ENCODE peak calls at places on chromosome 14, in six cellular contexts. One of them, this sample, is unnamed.

GRCh38 chr14:86796221-86797074 is 1196.5 kb downstream of the GALC start:
- DNase-seq in foreskin keratinocyte: no peak
- DNase-seq in neural crest cell: no peak
- DNase-seq in Calu3: no peak
- DNase-seq in transverse colon: no peak
- DNase-seq in astrocyte of the cerebellum: no peak
- DNase-seq in this sample: no peak

GRCh38 chr14:105167303-105168092 is 1.1 kb downstream of the JAG2 start:
- DNase-seq in transverse colon: peak; percentile 26
- DNase-seq in astrocyte of the cerebellum: no peak
- DNase-seq in foreskin keratinocyte: no peak
- DNase-seq in Calu3: peak; percentile 27
- DNase-seq in neural crest cell: no peak
- DNase-seq in this sample: no peak

GRCh38 chr14:86521032-86521730 is 991.2 kb downstream of the FLRT2 start:
- DNase-seq in foreskin keratinocyte: no peak
- DNase-seq in Calu3: no peak
- DNase-seq in neural crest cell: no peak
- DNase-seq in transverse colon: no peak
- DNase-seq in astrocyte of the cerebellum: no peak
- DNase-seq in this sample: no peak

GRCh38 chr14:64412237-64412636 is 24.1 kb downstream of the MTHFD1 start:
- DNase-seq in neural crest cell: no peak
- DNase-seq in astrocyte of the cerebellum: no peak
- DNase-seq in foreskin keratinocyte: no peak
- DNase-seq in Calu3: no peak
- DNase-seq in transverse colon: no peak
- DNase-seq in this sample: no peak

GRCh38 chr14:99460793-99461192 is 19.9 kb downstream of the SETD3 start:
- DNase-seq in Calu3: no peak
- DNase-seq in transverse colon: no peak
- DNase-seq in astrocyte of the cerebellum: no peak
- DNase-seq in foreskin keratinocyte: peak; percentile 81
- DNase-seq in neural crest cell: no peak
- DNase-seq in this sample: no peak

GRCh38 chr14:99186956-99187690 is 84.9 kb downstream of the BCL11B start:
- DNase-seq in neural crest cell: no peak
- DNase-seq in foreskin keratinocyte: no peak
- DNase-seq in transverse colon: no peak
- DNase-seq in astrocyte of the cerebellum: no peak
- DNase-seq in Calu3: no peak
- DNase-seq in this sample: no peak

GRCh38 chr14:22225526-22226133 is 363.4 kb downstream of the DAD1 start:
- DNase-seq in astrocyte of the cerebellum: peak; percentile 15
- DNase-seq in foreskin keratinocyte: peak; percentile 74
- DNase-seq in neural crest cell: no peak
- DNase-seq in transverse colon: no peak
- DNase-seq in Calu3: no peak
- DNase-seq in this sample: no peak

GRCh38 chr14:64736271-64737131 is 32.3 kb downstream of the PLEKHG3 start:
- DNase-seq in astrocyte of the cerebellum: no peak
- DNase-seq in Calu3: no peak
- DNase-seq in neural crest cell: no peak
- DNase-seq in foreskin keratinocyte: no peak
- DNase-seq in transverse colon: peak; percentile 76
- DNase-seq in this sample: peak; percentile 88

GRCh38 chr14:34502826-34503225 is 36.7 kb downstream of the EAPP start:
- DNase-seq in Calu3: no peak
- DNase-seq in transverse colon: no peak
- DNase-seq in astrocyte of the cerebellum: no peak
- DNase-seq in neural crest cell: no peak
- DNase-seq in foreskin keratinocyte: no peak
- DNase-seq in this sample: no peak

GRCh38 chr14:59918824-59919581 is 941 bp upstream of the LRRC9 start:
- DNase-seq in Calu3: no peak
- DNase-seq in astrocyte of the cerebellum: peak; percentile 50
- DNase-seq in transverse colon: peak; percentile 12
- DNase-seq in neural crest cell: no peak
- DNase-seq in foreskin keratinocyte: no peak
- DNase-seq in this sample: no peak

GRCh38 chr14:70707138-70708038 is 65.7 kb downstream of the TTC9 start:
- DNase-seq in transverse colon: no peak
- DNase-seq in Calu3: peak; percentile 81
- DNase-seq in astrocyte of the cerebellum: peak; percentile 85
- DNase-seq in neural crest cell: no peak
- DNase-seq in foreskin keratinocyte: peak; percentile 62
- DNase-seq in this sample: no peak

GRCh38 chr14:39005044-39005736 is 97.8 kb downstream of the SEC23A start:
- DNase-seq in neural crest cell: no peak
- DNase-seq in Calu3: no peak
- DNase-seq in foreskin keratinocyte: no peak
- DNase-seq in astrocyte of the cerebellum: no peak
- DNase-seq in transverse colon: peak; percentile 13
- DNase-seq in this sample: no peak

GRCh38 chr14:86450075-86450474 is 920.1 kb downstream of the FLRT2 start:
- DNase-seq in neural crest cell: no peak
- DNase-seq in foreskin keratinocyte: no peak
- DNase-seq in astrocyte of the cerebellum: no peak
- DNase-seq in transverse colon: no peak
- DNase-seq in Calu3: no peak
- DNase-seq in this sample: no peak

GRCh38 chr14:42715316-42715715 is 1108.6 kb downstream of the LRFN5 start:
- DNase-seq in neural crest cell: no peak
- DNase-seq in foreskin keratinocyte: peak; percentile 23
- DNase-seq in transverse colon: no peak
- DNase-seq in astrocyte of the cerebellum: no peak
- DNase-seq in Calu3: no peak
- DNase-seq in this sample: no peak

GRCh38 chr14:97692084-97692483 is 894.9 kb downstream of the VRK1 start:
- DNase-seq in Calu3: no peak
- DNase-seq in neural crest cell: no peak
- DNase-seq in astrocyte of the cerebellum: no peak
- DNase-seq in transverse colon: no peak
- DNase-seq in foreskin keratinocyte: no peak
- DNase-seq in this sample: no peak

GRCh38 chr14:71139058-71139946 is 232.0 kb downstream of the PCNX1 start:
- DNase-seq in neural crest cell: peak; percentile 60
- DNase-seq in transverse colon: peak; percentile 61
- DNase-seq in astrocyte of the cerebellum: no peak
- DNase-seq in foreskin keratinocyte: no peak
- DNase-seq in Calu3: peak; percentile 67
- DNase-seq in this sample: no peak

GRCh38 chr14:99158150-99158549 is 113.8 kb downstream of the BCL11B start:
- DNase-seq in neural crest cell: no peak
- DNase-seq in astrocyte of the cerebellum: no peak
- DNase-seq in transverse colon: no peak
- DNase-seq in foreskin keratinocyte: no peak
- DNase-seq in Calu3: peak; percentile 34
- DNase-seq in this sample: no peak

GRCh38 chr14:104975481-104976197 is 2.5 kb downstream of the AHNAK2 start:
- DNase-seq in Calu3: no peak
- DNase-seq in foreskin keratinocyte: no peak
- DNase-seq in astrocyte of the cerebellum: no peak
- DNase-seq in neural crest cell: no peak
- DNase-seq in transverse colon: no peak
- DNase-seq in this sample: peak; percentile 89

GRCh38 chr14:68297871-68298468 is 478.4 kb downstream of the RAD51B start:
- DNase-seq in astrocyte of the cerebellum: no peak
- DNase-seq in foreskin keratinocyte: no peak
- DNase-seq in Calu3: peak; percentile 17
- DNase-seq in neural crest cell: no peak
- DNase-seq in transverse colon: no peak
- DNase-seq in this sample: no peak
- TF ChIP-seq CTCF in astrocyte of the cerebellum: peak; percentile 37
- TF ChIP-seq CTCF in foreskin keratinocyte: peak; percentile 44
- TF ChIP-seq CTCF in Calu3: no peak
- TF ChIP-seq CTCF in neural crest cell: no peak
- TF ChIP-seq CTCF in transverse colon: no peak
- TF ChIP-seq CTCF in this sample: peak; percentile 69

GRCh38 chr14:80212025-80212402 is 710 bp upstream of the DIO2 start:
- DNase-seq in astrocyte of the cerebellum: peak; percentile 38
- DNase-seq in foreskin keratinocyte: no peak
- DNase-seq in Calu3: no peak
- DNase-seq in neural crest cell: no peak
- DNase-seq in transverse colon: no peak
- DNase-seq in this sample: no peak

GRCh38 chr14:80215081-80215480 is 3.8 kb upstream of the DIO2 start:
- DNase-seq in Calu3: no peak
- DNase-seq in transverse colon: no peak
- DNase-seq in neural crest cell: no peak
- DNase-seq in foreskin keratinocyte: no peak
- DNase-seq in astrocyte of the cerebellum: no peak
- DNase-seq in this sample: no peak

GRCh38 chr14:80215756-80216581 is 4.7 kb upstream of the DIO2 start:
- DNase-seq in astrocyte of the cerebellum: no peak
- DNase-seq in Calu3: no peak
- DNase-seq in foreskin keratinocyte: peak; percentile 42
- DNase-seq in neural crest cell: no peak
- DNase-seq in transverse colon: peak; percentile 11
- DNase-seq in this sample: no peak

GRCh38 chr14:80211143-80212024 is at the start of gene DIO2:
- DNase-seq in astrocyte of the cerebellum: no peak
- DNase-seq in neural crest cell: no peak
- DNase-seq in foreskin keratinocyte: no peak
- DNase-seq in transverse colon: no peak
- DNase-seq in Calu3: no peak
- DNase-seq in this sample: no peak

DNA sequence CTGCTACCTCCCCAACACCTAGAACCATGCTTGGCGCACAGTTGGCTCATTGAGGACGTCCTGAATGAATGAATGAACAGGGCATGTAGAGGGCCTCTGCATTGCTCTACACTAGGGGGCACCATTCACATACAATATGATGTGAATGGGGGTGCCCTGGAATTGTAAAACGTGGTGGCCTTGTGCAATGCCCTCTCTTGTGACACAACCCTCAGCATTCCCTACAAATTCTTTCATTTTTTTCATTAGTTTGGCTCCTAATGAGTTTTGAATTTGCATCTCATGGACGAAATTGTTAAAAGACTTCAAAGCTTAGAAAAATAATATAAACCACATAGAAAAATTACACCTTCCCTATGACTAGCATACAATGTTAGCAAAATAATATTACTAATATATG is 2.3 kb upstream of the DIO2 start:
- DNase-seq in foreskin keratinocyte: peak; percentile 26
- DNase-seq in astrocyte of the cerebellum: no peak
- DNase-seq in neural crest cell: no peak
- DNase-seq in Calu3: peak; percentile 61
- DNase-seq in transverse colon: peak; percentile 8
- DNase-seq in this sample: no peak
- TF ChIP-seq CTCF in foreskin keratinocyte: peak; percentile 76
- TF ChIP-seq CTCF in astrocyte of the cerebellum: peak; percentile 58
- TF ChIP-seq CTCF in neural crest cell: peak; percentile 49
- TF ChIP-seq CTCF in Calu3: peak; percentile 41
- TF ChIP-seq CTCF in transverse colon: peak; percentile 6
- TF ChIP-seq CTCF in this sample: peak; percentile 73

GRCh38 chr14:51246032-51246431 is 6.0 kb downstream of the TMX1 start:
- DNase-seq in transverse colon: no peak
- DNase-seq in astrocyte of the cerebellum: no peak
- DNase-seq in Calu3: no peak
- DNase-seq in foreskin keratinocyte: no peak
- DNase-seq in neural crest cell: no peak
- DNase-seq in this sample: no peak

GRCh38 chr14:51239813-51240803 is at the start of gene TMX1:
- DNase-seq in Calu3: peak; percentile 94
- DNase-seq in foreskin keratinocyte: peak; percentile 93
- DNase-seq in neural crest cell: peak; percentile 93
- DNase-seq in astrocyte of the cerebellum: peak; percentile 98
- DNase-seq in transverse colon: peak; percentile 95
- DNase-seq in this sample: peak; percentile 97

GRCh38 chr14:51244591-51244990 is 4.5 kb downstream of the TMX1 start:
- DNase-seq in transverse colon: no peak
- DNase-seq in astrocyte of the cerebellum: no peak
- DNase-seq in neural crest cell: no peak
- DNase-seq in Calu3: no peak
- DNase-seq in foreskin keratinocyte: no peak
- DNase-seq in this sample: no peak

GRCh38 chr14:51240804-51241380 is 845 bp downstream of the TMX1 start:
- DNase-seq in foreskin keratinocyte: no peak
- DNase-seq in transverse colon: no peak
- DNase-seq in astrocyte of the cerebellum: no peak
- DNase-seq in Calu3: no peak
- DNase-seq in neural crest cell: no peak
- DNase-seq in this sample: no peak

DNA sequence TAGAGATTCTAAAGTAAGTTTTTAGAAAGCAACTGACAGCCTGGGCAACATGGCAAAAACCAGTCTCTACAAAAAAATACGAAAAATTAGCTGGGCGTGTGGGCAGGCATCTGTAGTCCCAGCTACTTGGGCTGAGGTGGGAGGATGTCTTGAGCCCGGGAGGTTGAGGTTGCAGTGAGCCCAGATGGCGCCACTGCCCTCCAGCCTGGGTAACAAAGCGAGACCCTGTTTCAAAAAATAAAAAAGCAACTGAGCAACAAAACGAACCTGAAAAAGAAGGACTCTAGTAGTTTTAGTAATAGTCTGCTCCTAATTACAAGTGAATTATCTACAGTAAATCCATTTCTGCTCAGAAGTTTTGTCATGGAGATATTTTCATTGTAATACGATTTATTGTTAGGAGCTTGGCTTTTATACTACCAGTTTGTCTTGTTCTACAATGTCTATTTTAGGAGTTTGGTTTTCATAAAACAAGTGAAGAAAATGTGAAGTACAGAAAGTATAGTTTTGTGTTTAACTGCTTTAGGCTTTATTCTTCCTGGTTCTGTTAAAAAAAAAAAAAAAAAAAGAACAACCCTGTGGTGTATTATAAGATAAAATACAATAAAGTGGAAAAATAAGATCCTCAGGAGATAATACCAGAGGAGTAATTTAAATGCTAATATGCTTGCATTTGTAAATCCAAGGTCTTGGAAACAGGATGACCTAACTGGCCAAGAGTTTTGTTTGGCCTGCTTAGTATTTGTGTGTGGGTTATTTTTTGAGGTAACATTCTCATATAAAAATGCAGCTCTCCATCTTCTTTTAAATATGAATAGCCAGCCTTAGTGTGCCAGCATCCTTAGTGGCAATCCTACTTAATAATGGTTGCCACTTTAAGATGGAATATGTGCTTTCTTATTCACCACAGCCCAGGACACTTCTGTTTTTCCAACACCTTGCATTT is 2.8 kb downstream of the TMX1 start:
- DNase-seq in neural crest cell: no peak
- DNase-seq in transverse colon: no peak
- DNase-seq in Calu3: no peak
- DNase-seq in foreskin keratinocyte: no peak
- DNase-seq in astrocyte of the cerebellum: no peak
- DNase-seq in this sample: no peak
- TF ChIP-seq CTCF in neural crest cell: no peak
- TF ChIP-seq CTCF in transverse colon: no peak
- TF ChIP-seq CTCF in Calu3: no peak
- TF ChIP-seq CTCF in foreskin keratinocyte: peak; percentile 18
- TF ChIP-seq CTCF in astrocyte of the cerebellum: peak; percentile 14
- TF ChIP-seq CTCF in this sample: no peak

GRCh38 chr14:88463318-88463717 is 77.9 kb downstream of the SPATA7 start:
- DNase-seq in astrocyte of the cerebellum: no peak
- DNase-seq in foreskin keratinocyte: no peak
- DNase-seq in neural crest cell: peak; percentile 12
- DNase-seq in transverse colon: no peak
- DNase-seq in Calu3: peak; percentile 8
- DNase-seq in this sample: no peak
- TF ChIP-seq CTCF in astrocyte of the cerebellum: peak; percentile 33
- TF ChIP-seq CTCF in foreskin keratinocyte: peak; percentile 51
- TF ChIP-seq CTCF in neural crest cell: peak; percentile 51
- TF ChIP-seq CTCF in transverse colon: peak; percentile 35
- TF ChIP-seq CTCF in Calu3: no peak
- TF ChIP-seq CTCF in this sample: peak; percentile 55